ENCODE peak calls at places on chromosomes 16 and 17, in ten cellular contexts. E is IMR-90, D is fibroblast of villous mesenchyme, H is colonic mucosa, N is fibroblast of pulmonary artery, I is astrocyte of the spinal cord, P is OCI-LY7, S is GM23338, L is heart left ventricle, V is heart right ventricle. O is an unnamed sample.

GRCh38 chr17:19404264-19404663 is 6.8 kb upstream of the RNF112 start:
- DNase-seq in E (no peak), D (no peak), H (no peak), N (no peak), I (no peak), P (no peak), S (no peak), L (no peak), V (no peak), O (no peak)

GRCh38 chr16:66264311-66265105 is 102.0 kb upstream of the CDH5 start:
- DNase-seq in E (no peak), D (peak; percentile 44), H (no peak), N (no peak), I (no peak), P (no peak), S (no peak), L (no peak), V (no peak), O (no peak)

GRCh38 chr16:76670125-76670857 is 393.1 kb downstream of the CNTNAP4 start:
- DNase-seq in E (no peak), D (no peak), H (no peak), N (no peak), I (no peak), P (no peak), S (no peak), L (no peak), V (no peak), O (no peak)

GRCh38 chr17:78029697-78030096 is 71.2 kb downstream of the TNRC6C start:
- DNase-seq in E (no peak), D (no peak), H (no peak), N (no peak), I (no peak), P (no peak), S (no peak), L (no peak), V (no peak), O (no peak)

GRCh38 chr17:9912146-9913099 is 7.4 kb upstream of the RCVRN start:
- DNase-seq in E (peak; percentile 8), D (no peak), H (no peak), N (no peak), I (no peak), P (no peak), S (no peak), L (no peak), V (no peak), O (no peak)

GRCh38 chr17:56994009-56994792 is 16.3 kb downstream of the SCPEP1 start:
- DNase-seq in E (peak; percentile 26), D (no peak), H (no peak), N (peak; percentile 28), I (peak; percentile 14), P (no peak), S (no peak), L (no peak), V (no peak), O (no peak)

GRCh38 chr17:76142044-76143041 is 1.3 kb upstream of the FOXJ1 start:
- DNase-seq in E (no peak), D (no peak), H (no peak), N (no peak), I (no peak), P (no peak), S (peak; percentile 40), L (peak; percentile 21), V (no peak), O (no peak)

GRCh38 chr16:80071964-80072363 is 468.8 kb upstream of the DYNLRB2 start:
- DNase-seq in E (no peak), D (no peak), H (no peak), N (no peak), I (no peak), P (no peak), S (no peak), L (no peak), V (no peak), O (no peak)

GRCh38 chr16:25157476-25157875 is 45.9 kb downstream of the LCMT1 start:
- DNase-seq in E (no peak), D (no peak), H (no peak), N (no peak), I (no peak), P (no peak), S (no peak), L (no peak), V (no peak), O (no peak)

GRCh38 chr17:38341035-38341721 is 2.6 kb downstream of the GPR179 start:
- DNase-seq in E (no peak), D (no peak), H (peak; percentile 25), N (peak; percentile 44), I (peak; percentile 12), P (no peak), S (peak; percentile 52), L (peak; percentile 79), V (peak; percentile 72), O (no peak)

GRCh38 chr17:78966123-78966813 is 13.5 kb downstream of the LGALS3BP start:
- DNase-seq in E (no peak), D (no peak), H (peak; percentile 18), N (no peak), I (no peak), P (no peak), S (no peak), L (no peak), V (no peak), O (no peak)

GRCh38 chr17:55601874-55602364 is 90.7 kb upstream of the SMIM36 start:
- DNase-seq in E (peak; percentile 61), D (peak; percentile 66), H (no peak), N (peak; percentile 75), I (peak; percentile 71), P (peak; percentile 26), S (peak; percentile 91), L (no peak), V (no peak), O (no peak)

GRCh38 chr17:73388578-73388905 is 76.7 kb upstream of the CDC42EP4 start:
- DNase-seq in E (no peak), D (no peak), H (no peak), N (no peak), I (no peak), P (no peak), S (no peak), L (no peak), V (no peak), O (no peak)

GRCh38 chr17:1752425-1752941 is 9.4 kb upstream of the SERPINF1 start:
- DNase-seq in E (no peak), D (no peak), H (no peak), N (no peak), I (no peak), P (peak; percentile 17), S (peak; percentile 69), L (no peak), V (no peak), O (no peak)

GRCh38 chr16:18041864-18042834 is 294.4 kb downstream of the NPIPA8 start:
- DNase-seq in E (no peak), D (no peak), H (peak; percentile 36), N (no peak), I (no peak), P (no peak), S (no peak), L (no peak), V (no peak), O (no peak)

GRCh38 chr17:79808763-79809529 is 12.1 kb upstream of the CBX8 start:
- DNase-seq in E (no peak), D (no peak), H (peak; percentile 61), N (peak; percentile 61), I (no peak), P (peak; percentile 64), S (peak; percentile 80), L (no peak), V (no peak), O (no peak)

GRCh38 chr17:34663714-34664113 is 84.3 kb downstream of the TMEM132E start:
- DNase-seq in E (no peak), D (no peak), H (no peak), N (no peak), I (no peak), P (no peak), S (no peak), L (no peak), V (no peak), O (no peak)

GRCh38 chr17:21019976-21020575 is 22.7 kb downstream of the USP22 start:
- DNase-seq in E (no peak), D (no peak), H (no peak), N (peak; percentile 53), I (no peak), P (peak; percentile 71), S (peak; percentile 44), L (no peak), V (no peak), O (no peak)

GRCh38 chr16:88922114-88922825 is 54.7 kb downstream of the CBFA2T3 start:
- DNase-seq in E (peak; percentile 39), D (peak; percentile 63), H (peak; percentile 86), N (peak; percentile 66), I (peak; percentile 23), P (no peak), S (peak; percentile 57), L (peak; percentile 93), V (peak; percentile 92), O (no peak)

GRCh38 chr17:16046966-16047365 is 47.3 kb downstream of the TTC19 start:
- DNase-seq in E (peak; percentile 13), D (peak; percentile 45), H (no peak), N (peak; percentile 25), I (no peak), P (no peak), S (no peak), L (no peak), V (no peak), O (no peak)

GRCh38 chr16:78576941-78577340 is 477.5 kb downstream of the WWOX start:
- DNase-seq in E (no peak), D (no peak), H (no peak), N (no peak), I (no peak), P (no peak), S (no peak), L (no peak), V (no peak), O (no peak)

GRCh38 chr16:13102401-13102800 is 201.0 kb downstream of the SHISA9 start:
- DNase-seq in E (no peak), D (no peak), H (no peak), N (no peak), I (no peak), P (no peak), S (no peak), L (no peak), V (no peak), O (no peak)
- H3K4me3 ChIP-seq in E (no peak overlapping the region), D (no peak overlapping the region), H (no peak overlapping the region), N (no peak overlapping the region), I (no peak overlapping the region), P (no peak overlapping the region), S (no peak overlapping the region), L (no peak overlapping the region), V (no peak overlapping the region), O (no peak overlapping the region)

GRCh38 chr16:82630688-82631087 is 3.9 kb downstream of the CDH13 start:
- DNase-seq in E (peak; percentile 60), D (peak; percentile 47), H (no peak), N (peak; percentile 62), I (peak; percentile 66), P (no peak), S (no peak), L (no peak), V (no peak), O (no peak)
- TF ChIP-seq CTCF in E (peak; percentile 56), D (peak; percentile 42), H (no peak), N (peak; percentile 48), I (peak; percentile 39), P (peak; percentile 61), S (no peak), L (peak; percentile 44), V (peak; percentile 35), O (peak; percentile 41)

GRCh38 chr17:30429155-30429554 is 48.1 kb upstream of the GOSR1 start:
- DNase-seq in E (peak; percentile 55), D (peak; percentile 37), H (no peak), N (peak; percentile 50), I (peak; percentile 27), P (no peak), S (no peak), L (no peak), V (no peak), O (no peak)
- H3K4me3 ChIP-seq in E (no peak overlapping the region), D (no peak overlapping the region), H (no peak overlapping the region), N (no peak overlapping the region), I (no peak overlapping the region), P (no peak overlapping the region), S (no peak overlapping the region), L (no peak overlapping the region), V (no peak overlapping the region), O (no peak overlapping the region)

GRCh38 chr16:22813946-22814325 is at the start of gene HS3ST2:
- DNase-seq in E (no peak), D (peak; percentile 1), H (peak; percentile 22), N (peak; percentile 3), I (no peak), P (no peak), S (peak; percentile 90), L (peak; percentile 40), V (peak; percentile 42), O (no peak)
- TF ChIP-seq CTCF in E (no peak), D (no peak), H (no peak), N (no peak), I (peak; percentile 2), P (no peak), S (peak; percentile 24), L (peak; percentile 28), V (peak; percentile 33), O (no peak)

O was measured in AG04449.